ENCODE peak calls at places on chromosomes 5 and 9, in four cellular contexts. Z is A549, C is HepG2, Q is K562. F is an unnamed sample.
A peak's percentile ranks its signal among the peaks of the same experiment; 100 is the strongest.

GRCh38 chr5:12467799-12468198 is 563.6 kb upstream of the CTNND2 start:
- DNase-seq in Z (no peak), C (no peak), Q (no peak), F (no peak)

GRCh38 chr5:128083033-128083810 is at the start of gene SLC12A2:
- DNase-seq in Z (peak; percentile 85), C (peak; percentile 68), Q (peak; percentile 83), F (peak; percentile 91)

GRCh38 chr5:152987156-152987555 is 503.3 kb upstream of the GRIA1 start:
- DNase-seq in Z (no peak), C (no peak), Q (no peak), F (no peak)

GRCh38 chr5:126694403-126694802 is 82.5 kb upstream of the LMNB1 start:
- DNase-seq in Z (no peak), C (no peak), Q (no peak), F (no peak)

GRCh38 chr5:28926422-28926821 is 1888.0 kb upstream of the CDH9 start:
- DNase-seq in Z (no peak), C (no peak), Q (no peak), F (no peak)

GRCh38 chr9:842918-843468 is 1.5 kb downstream of the DMRT1 start:
- DNase-seq in Z (no peak), C (no peak), Q (no peak), F (no peak)

GRCh38 chr5:80275347-80275746 is 19.5 kb upstream of the SERINC5 start:
- DNase-seq in Z (no peak), C (peak; percentile 40), Q (no peak), F (peak; percentile 63)

GRCh38 chr5:135391869-135392255 is 7.2 kb downstream of the MACROH2A1 start:
- DNase-seq in Z (no peak), C (no peak), Q (no peak), F (no peak)

GRCh38 chr5:118616281-118616680 is 372.1 kb downstream of the DTWD2 start:
- DNase-seq in Z (no peak), C (no peak), Q (no peak), F (no peak)

GRCh38 chr5:36611520-36612274 is 5.3 kb downstream of the SLC1A3 start:
- DNase-seq in Z (no peak), C (no peak), Q (no peak), F (peak; percentile 30)

GRCh38 chr5:52837068-52837467 is 49.4 kb downstream of the ITGA1 start:
- DNase-seq in Z (no peak), C (no peak), Q (no peak), F (no peak)

GRCh38 chr9:129580211-129580915 is 40.5 kb downstream of the C9orf50 start:
- DNase-seq in Z (no peak), C (peak; percentile 91), Q (no peak), F (no peak)

GRCh38 chr9:110575169-110575568 is 4.4 kb downstream of the SVEP1 start:
- DNase-seq in Z (no peak), C (no peak), Q (no peak), F (no peak)

GRCh38 chr5:117594165-117594564 is 1019.5 kb upstream of the SEMA6A start:
- DNase-seq in Z (no peak), C (no peak), Q (no peak), F (no peak)

GRCh38 chr9:105173306-105173705 is 71.1 kb upstream of the SLC44A1 start:
- DNase-seq in Z (no peak), C (no peak), Q (no peak), F (no peak)

GRCh38 chr5:55027589-55027988 is 3.5 kb downstream of the GZMK start:
- DNase-seq in Z (no peak), C (no peak), Q (no peak), F (no peak)

GRCh38 chr5:143314664-143315063 is 88.8 kb downstream of the NR3C1 start:
- DNase-seq in Z (no peak), C (no peak), Q (no peak), F (peak; percentile 26)

GRCh38 chr5:150377964-150378694 is 20.6 kb downstream of the TCOF1 start:
- DNase-seq in Z (no peak), C (no peak), Q (no peak), F (no peak)
- TF ChIP-seq MAX in Z (no peak), C (no peak), Q (no peak), F (no peak)

GRCh38 chr5:33685873-33686550 is 205.8 kb downstream of the ADAMTS12 start:
- DNase-seq in Z (no peak), C (no peak), Q (no peak), F (no peak)
- TF ChIP-seq MYC in Z (no peak), C (no peak), Q (no peak), F (no peak)

GRCh38 chr5:58778888-58779287 is 196.0 kb downstream of the RAB3C start:
- DNase-seq in Z (no peak), C (no peak), Q (no peak), F (no peak)

GRCh38 chr5:58773744-58774441 is 191.0 kb downstream of the RAB3C start:
- DNase-seq in Z (no peak), C (no peak), Q (no peak), F (no peak)

GRCh38 chr5:58774979-58775378 is 192.1 kb downstream of the RAB3C start:
- DNase-seq in Z (no peak), C (no peak), Q (no peak), F (no peak)

GRCh38 chr5:58771750-58772149 is 188.9 kb downstream of the RAB3C start:
- DNase-seq in Z (no peak), C (no peak), Q (no peak), F (no peak)

GRCh38 chr5:58775699-58776098 is 192.8 kb downstream of the RAB3C start:
- DNase-seq in Z (no peak), C (no peak), Q (no peak), F (no peak)
- TF ChIP-seq MAX in Z (no peak), C (no peak), Q (no peak), F (no peak)

GRCh38 chr9:78316151-78316892 is 19.4 kb downstream of the PSAT1 start:
- DNase-seq in Z (no peak), C (no peak), Q (no peak), F (no peak)

GRCh38 chr9:78311075-78311474 is 14.2 kb downstream of the PSAT1 start:
- DNase-seq in Z (no peak), C (no peak), Q (no peak), F (no peak)

GRCh38 chr9:78314550-78314949 is 17.6 kb downstream of the PSAT1 start:
- DNase-seq in Z (no peak), C (no peak), Q (no peak), F (no peak)

GRCh38 chr9:78312125-78312524 is 15.2 kb downstream of the PSAT1 start:
- DNase-seq in Z (no peak), C (no peak), Q (no peak), F (no peak)

GRCh38 chr9:78314953-78315870 is 18.3 kb downstream of the PSAT1 start:
- DNase-seq in Z (no peak), C (no peak), Q (no peak), F (no peak)
- TF ChIP-seq MYC in Z (no peak), C (no peak), Q (no peak), F (no peak)